ENCODE peak calls at places on chromosomes 16 and 17, in nine cellular contexts. One of them, this sample, is unnamed.

GRCh38 chr17:80395402-80396151 is 19.4 kb upstream of the ENDOV start:
- DNase-seq in dorsolateral prefrontal cortex: no peak
- DNase-seq in upper lobe of right lung: no peak
- DNase-seq in lower lobe of right lung: no peak
- DNase-seq in mucosa of descending colon: no peak
- DNase-seq in AG04449: no peak
- DNase-seq in fibroblast of lung: peak; percentile 10
- DNase-seq in WTC11: no peak
- DNase-seq in AG10803: no peak
- DNase-seq in this sample: no peak

GRCh38 chr17:40550608-40551007 is 14.7 kb downstream of the CCR7 start:
- DNase-seq in dorsolateral prefrontal cortex: no peak
- DNase-seq in upper lobe of right lung: peak; percentile 51
- DNase-seq in lower lobe of right lung: no peak
- DNase-seq in mucosa of descending colon: peak; percentile 58
- DNase-seq in AG04449: peak; percentile 73
- DNase-seq in fibroblast of lung: peak; percentile 67
- DNase-seq in WTC11: peak; percentile 4
- DNase-seq in AG10803: peak; percentile 98
- DNase-seq in this sample: peak; percentile 44

GRCh38 chr17:17305282-17305801 is 2.2 kb downstream of the NT5M start:
- DNase-seq in dorsolateral prefrontal cortex: peak; percentile 69
- DNase-seq in upper lobe of right lung: no peak
- DNase-seq in lower lobe of right lung: no peak
- DNase-seq in mucosa of descending colon: no peak
- DNase-seq in AG04449: no peak
- DNase-seq in fibroblast of lung: no peak
- DNase-seq in WTC11: no peak
- DNase-seq in AG10803: no peak
- DNase-seq in this sample: no peak

GRCh38 chr17:75869282-75870141 is 8.9 kb downstream of the TRIM47 start:
- DNase-seq in dorsolateral prefrontal cortex: peak; percentile 63
- DNase-seq in upper lobe of right lung: no peak
- DNase-seq in lower lobe of right lung: no peak
- DNase-seq in mucosa of descending colon: peak; percentile 84
- DNase-seq in AG04449: no peak
- DNase-seq in fibroblast of lung: peak; percentile 40
- DNase-seq in WTC11: no peak
- DNase-seq in AG10803: peak; percentile 84
- DNase-seq in this sample: peak; percentile 45

GRCh38 chr16:4814542-4815173 is 12.2 kb upstream of the ROGDI start:
- DNase-seq in dorsolateral prefrontal cortex: no peak
- DNase-seq in upper lobe of right lung: no peak
- DNase-seq in lower lobe of right lung: no peak
- DNase-seq in mucosa of descending colon: no peak
- DNase-seq in AG04449: no peak
- DNase-seq in fibroblast of lung: no peak
- DNase-seq in WTC11: no peak
- DNase-seq in AG10803: no peak
- DNase-seq in this sample: no peak

GRCh38 chr17:19320876-19321275 is 41.6 kb downstream of the B9D1 start:
- DNase-seq in dorsolateral prefrontal cortex: peak; percentile 18
- DNase-seq in upper lobe of right lung: peak; percentile 44
- DNase-seq in lower lobe of right lung: no peak
- DNase-seq in mucosa of descending colon: no peak
- DNase-seq in AG04449: no peak
- DNase-seq in fibroblast of lung: no peak
- DNase-seq in WTC11: no peak
- DNase-seq in AG10803: no peak
- DNase-seq in this sample: no peak

GRCh38 chr17:66357037-66357436 is 54.6 kb downstream of the PRKCA start:
- DNase-seq in dorsolateral prefrontal cortex: no peak
- DNase-seq in upper lobe of right lung: no peak
- DNase-seq in lower lobe of right lung: no peak
- DNase-seq in mucosa of descending colon: no peak
- DNase-seq in AG04449: no peak
- DNase-seq in fibroblast of lung: peak; percentile 49
- DNase-seq in WTC11: no peak
- DNase-seq in AG10803: no peak
- DNase-seq in this sample: peak; percentile 21

GRCh38 chr17:5758651-5759050 is 174.3 kb upstream of the NLRP1 start:
- DNase-seq in dorsolateral prefrontal cortex: no peak
- DNase-seq in upper lobe of right lung: no peak
- DNase-seq in lower lobe of right lung: no peak
- DNase-seq in mucosa of descending colon: no peak
- DNase-seq in AG04449: no peak
- DNase-seq in fibroblast of lung: peak; percentile 65
- DNase-seq in WTC11: peak; percentile 53
- DNase-seq in AG10803: peak; percentile 14
- DNase-seq in this sample: peak; percentile 76

GRCh38 chr17:71084219-71084618 is 914.9 kb downstream of the KCNJ2 start:
- DNase-seq in dorsolateral prefrontal cortex: no peak
- DNase-seq in upper lobe of right lung: no peak
- DNase-seq in lower lobe of right lung: peak; percentile 30
- DNase-seq in mucosa of descending colon: no peak
- DNase-seq in AG04449: no peak
- DNase-seq in fibroblast of lung: no peak
- DNase-seq in WTC11: peak; percentile 72
- DNase-seq in AG10803: peak; percentile 16
- DNase-seq in this sample: peak; percentile 17

GRCh38 chr17:71084838-71085237 is 915.5 kb downstream of the KCNJ2 start:
- DNase-seq in dorsolateral prefrontal cortex: no peak
- DNase-seq in upper lobe of right lung: no peak
- DNase-seq in lower lobe of right lung: no peak
- DNase-seq in mucosa of descending colon: no peak
- DNase-seq in AG04449: no peak
- DNase-seq in fibroblast of lung: no peak
- DNase-seq in WTC11: no peak
- DNase-seq in AG10803: no peak
- DNase-seq in this sample: no peak

GRCh38 chr17:71081666-71082065 is 912.3 kb downstream of the KCNJ2 start:
- DNase-seq in dorsolateral prefrontal cortex: no peak
- DNase-seq in upper lobe of right lung: no peak
- DNase-seq in lower lobe of right lung: no peak
- DNase-seq in mucosa of descending colon: no peak
- DNase-seq in AG04449: no peak
- DNase-seq in fibroblast of lung: no peak
- DNase-seq in WTC11: no peak
- DNase-seq in AG10803: no peak
- DNase-seq in this sample: no peak

GRCh38 chr17:71080937-71081336 is 911.6 kb downstream of the KCNJ2 start:
- DNase-seq in dorsolateral prefrontal cortex: no peak
- DNase-seq in upper lobe of right lung: no peak
- DNase-seq in lower lobe of right lung: no peak
- DNase-seq in mucosa of descending colon: no peak
- DNase-seq in AG04449: no peak
- DNase-seq in fibroblast of lung: no peak
- DNase-seq in WTC11: peak; percentile 17
- DNase-seq in AG10803: no peak
- DNase-seq in this sample: no peak

DNA sequence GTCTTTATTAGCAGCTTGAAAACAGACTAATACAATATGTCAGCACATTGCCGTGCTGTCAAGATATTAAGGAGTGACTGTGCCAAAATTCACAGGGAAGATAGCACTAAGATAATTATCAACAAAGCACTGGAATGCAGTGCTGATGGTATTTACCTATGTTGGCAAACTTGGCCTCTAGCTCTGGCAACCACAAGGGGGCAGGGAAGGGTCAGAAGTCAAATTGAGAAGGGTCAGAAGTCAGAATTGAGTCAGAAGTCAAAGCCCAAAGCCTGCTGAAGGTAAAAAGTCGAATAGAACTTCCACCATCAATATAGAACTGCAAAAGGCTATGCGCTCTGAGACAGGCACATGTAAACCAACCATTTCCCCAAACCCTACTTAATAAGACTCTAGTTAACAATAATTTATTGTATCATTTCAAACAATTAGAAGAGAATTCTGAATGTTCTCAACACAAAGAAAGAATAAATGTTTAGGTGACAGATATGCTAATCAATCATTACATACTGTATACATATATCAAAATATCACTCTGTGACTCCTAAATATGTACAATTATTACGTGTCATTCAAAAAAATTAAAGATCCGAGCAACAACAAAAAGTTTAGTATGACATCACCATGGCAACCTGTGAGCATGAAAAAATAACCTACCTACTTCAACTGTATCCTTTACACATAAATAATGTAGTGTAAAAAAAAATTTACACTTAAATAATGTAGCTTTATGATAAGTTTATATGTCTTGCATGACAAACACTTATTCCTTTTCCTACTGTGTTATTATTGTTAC is 916.1 kb downstream of the KCNJ2 start:
- DNase-seq in dorsolateral prefrontal cortex: no peak
- DNase-seq in upper lobe of right lung: no peak
- DNase-seq in lower lobe of right lung: no peak
- DNase-seq in mucosa of descending colon: no peak
- DNase-seq in AG04449: no peak
- DNase-seq in fibroblast of lung: no peak
- DNase-seq in WTC11: peak; percentile 70
- DNase-seq in AG10803: peak; percentile 16
- DNase-seq in this sample: no peak
- TF ChIP-seq CTCF in dorsolateral prefrontal cortex: peak; percentile 27
- TF ChIP-seq CTCF in upper lobe of right lung: peak; percentile 25
- TF ChIP-seq CTCF in lower lobe of right lung: no peak
- TF ChIP-seq CTCF in mucosa of descending colon: no peak
- TF ChIP-seq CTCF in AG04449: no peak
- TF ChIP-seq CTCF in fibroblast of lung: peak; percentile 23
- TF ChIP-seq CTCF in WTC11: peak; percentile 63
- TF ChIP-seq CTCF in AG10803: peak; percentile 44
- TF ChIP-seq CTCF in this sample: peak; percentile 63

GRCh38 chr16:1762879-1763520 is 8.3 kb downstream of the NME3 start:
- DNase-seq in dorsolateral prefrontal cortex: no peak
- DNase-seq in upper lobe of right lung: no peak
- DNase-seq in lower lobe of right lung: no peak
- DNase-seq in mucosa of descending colon: no peak
- DNase-seq in AG04449: no peak
- DNase-seq in fibroblast of lung: no peak
- DNase-seq in WTC11: peak; percentile 45
- DNase-seq in AG10803: no peak
- DNase-seq in this sample: no peak

GRCh38 chr16:1762196-1762878 is 9.0 kb downstream of the NME3 start:
- DNase-seq in dorsolateral prefrontal cortex: no peak
- DNase-seq in upper lobe of right lung: no peak
- DNase-seq in lower lobe of right lung: no peak
- DNase-seq in mucosa of descending colon: no peak
- DNase-seq in AG04449: no peak
- DNase-seq in fibroblast of lung: no peak
- DNase-seq in WTC11: no peak
- DNase-seq in AG10803: no peak
- DNase-seq in this sample: no peak

GRCh38 chr16:1764971-1765370 is 6.4 kb downstream of the NME3 start:
- DNase-seq in dorsolateral prefrontal cortex: no peak
- DNase-seq in upper lobe of right lung: no peak
- DNase-seq in lower lobe of right lung: no peak
- DNase-seq in mucosa of descending colon: no peak
- DNase-seq in AG04449: no peak
- DNase-seq in fibroblast of lung: no peak
- DNase-seq in WTC11: no peak
- DNase-seq in AG10803: no peak
- DNase-seq in this sample: no peak

GRCh38 chr16:1765826-1766225 is 5.5 kb downstream of the NME3 start:
- DNase-seq in dorsolateral prefrontal cortex: no peak
- DNase-seq in upper lobe of right lung: no peak
- DNase-seq in lower lobe of right lung: no peak
- DNase-seq in mucosa of descending colon: no peak
- DNase-seq in AG04449: no peak
- DNase-seq in fibroblast of lung: no peak
- DNase-seq in WTC11: no peak
- DNase-seq in AG10803: no peak
- DNase-seq in this sample: no peak

GRCh38 chr16:1763521-1764511 is 7.5 kb downstream of the NME3 start:
- DNase-seq in dorsolateral prefrontal cortex: no peak
- DNase-seq in upper lobe of right lung: no peak
- DNase-seq in lower lobe of right lung: no peak
- DNase-seq in mucosa of descending colon: peak; percentile 55
- DNase-seq in AG04449: no peak
- DNase-seq in fibroblast of lung: peak; percentile 35
- DNase-seq in WTC11: peak; percentile 91
- DNase-seq in AG10803: no peak
- DNase-seq in this sample: no peak
- TF ChIP-seq CTCF in dorsolateral prefrontal cortex: peak; percentile 27
- TF ChIP-seq CTCF in upper lobe of right lung: peak; percentile 11
- TF ChIP-seq CTCF in lower lobe of right lung: no peak
- TF ChIP-seq CTCF in mucosa of descending colon: no peak
- TF ChIP-seq CTCF in AG04449: peak; percentile 61
- TF ChIP-seq CTCF in fibroblast of lung: no peak
- TF ChIP-seq CTCF in WTC11: peak; percentile 48
- TF ChIP-seq CTCF in AG10803: peak; percentile 22
- TF ChIP-seq CTCF in this sample: peak; percentile 71

GRCh38 chr16:26642047-26642664 is 424.6 kb upstream of the C16orf82 start:
- DNase-seq in dorsolateral prefrontal cortex: no peak
- DNase-seq in upper lobe of right lung: no peak
- DNase-seq in lower lobe of right lung: no peak
- DNase-seq in mucosa of descending colon: no peak
- DNase-seq in AG04449: no peak
- DNase-seq in fibroblast of lung: no peak
- DNase-seq in WTC11: no peak
- DNase-seq in AG10803: no peak
- DNase-seq in this sample: no peak

GRCh38 chr16:26648851-26649250 is 417.9 kb upstream of the C16orf82 start:
- DNase-seq in dorsolateral prefrontal cortex: no peak
- DNase-seq in upper lobe of right lung: no peak
- DNase-seq in lower lobe of right lung: no peak
- DNase-seq in mucosa of descending colon: no peak
- DNase-seq in AG04449: no peak
- DNase-seq in fibroblast of lung: no peak
- DNase-seq in WTC11: no peak
- DNase-seq in AG10803: no peak
- DNase-seq in this sample: no peak

GRCh38 chr16:26643519-26643918 is 423.2 kb upstream of the C16orf82 start:
- DNase-seq in dorsolateral prefrontal cortex: no peak
- DNase-seq in upper lobe of right lung: no peak
- DNase-seq in lower lobe of right lung: no peak
- DNase-seq in mucosa of descending colon: no peak
- DNase-seq in AG04449: no peak
- DNase-seq in fibroblast of lung: no peak
- DNase-seq in WTC11: no peak
- DNase-seq in AG10803: no peak
- DNase-seq in this sample: no peak

GRCh38 chr16:26644912-26645543 is 421.7 kb upstream of the C16orf82 start:
- DNase-seq in dorsolateral prefrontal cortex: no peak
- DNase-seq in upper lobe of right lung: no peak
- DNase-seq in lower lobe of right lung: no peak
- DNase-seq in mucosa of descending colon: no peak
- DNase-seq in AG04449: no peak
- DNase-seq in fibroblast of lung: no peak
- DNase-seq in WTC11: no peak
- DNase-seq in AG10803: no peak
- DNase-seq in this sample: no peak

DNA sequence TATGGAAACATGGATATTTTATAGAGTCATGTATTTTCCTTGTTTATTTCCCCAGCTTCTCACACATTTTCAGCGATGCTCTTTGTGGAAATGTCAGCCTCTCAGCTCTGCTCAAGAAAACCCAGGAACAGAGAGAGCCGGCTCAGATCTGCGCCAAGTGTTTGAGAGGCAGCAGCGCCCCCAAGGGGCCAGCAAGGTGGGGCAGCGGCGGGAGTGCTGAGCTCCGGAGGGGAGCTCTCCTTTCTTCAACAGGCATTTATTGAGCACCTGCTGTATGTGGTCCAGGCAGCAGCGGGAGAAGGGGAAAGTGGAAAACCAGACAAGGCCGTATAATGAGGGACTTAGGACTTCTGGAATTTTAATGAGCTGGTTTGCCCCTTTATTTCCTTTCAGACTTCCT is 421.1 kb upstream of the C16orf82 start:
- DNase-seq in dorsolateral prefrontal cortex: no peak
- DNase-seq in upper lobe of right lung: no peak
- DNase-seq in lower lobe of right lung: no peak
- DNase-seq in mucosa of descending colon: no peak
- DNase-seq in AG04449: no peak
- DNase-seq in fibroblast of lung: no peak
- DNase-seq in WTC11: peak; percentile 80
- DNase-seq in AG10803: no peak
- DNase-seq in this sample: no peak
- TF ChIP-seq CTCF in dorsolateral prefrontal cortex: peak; percentile 56
- TF ChIP-seq CTCF in upper lobe of right lung: peak; percentile 30
- TF ChIP-seq CTCF in lower lobe of right lung: peak; percentile 29
- TF ChIP-seq CTCF in mucosa of descending colon: no peak
- TF ChIP-seq CTCF in AG04449: no peak
- TF ChIP-seq CTCF in fibroblast of lung: no peak
- TF ChIP-seq CTCF in WTC11: peak; percentile 79
- TF ChIP-seq CTCF in AG10803: peak; percentile 6
- TF ChIP-seq CTCF in this sample: no peak

GRCh38 chr17:74049167-74049797 is 154.2 kb upstream of the RPL38 start:
- DNase-seq in dorsolateral prefrontal cortex: no peak
- DNase-seq in upper lobe of right lung: no peak
- DNase-seq in lower lobe of right lung: no peak
- DNase-seq in mucosa of descending colon: no peak
- DNase-seq in AG04449: no peak
- DNase-seq in fibroblast of lung: no peak
- DNase-seq in WTC11: no peak
- DNase-seq in AG10803: no peak
- DNase-seq in this sample: no peak

GRCh38 chr17:74054249-74054648 is 149.2 kb upstream of the RPL38 start:
- DNase-seq in dorsolateral prefrontal cortex: no peak
- DNase-seq in upper lobe of right lung: no peak
- DNase-seq in lower lobe of right lung: no peak
- DNase-seq in mucosa of descending colon: no peak
- DNase-seq in AG04449: no peak
- DNase-seq in fibroblast of lung: no peak
- DNase-seq in WTC11: no peak
- DNase-seq in AG10803: no peak
- DNase-seq in this sample: no peak

GRCh38 chr17:74051348-74051747 is 152.1 kb upstream of the RPL38 start:
- DNase-seq in dorsolateral prefrontal cortex: no peak
- DNase-seq in upper lobe of right lung: no peak
- DNase-seq in lower lobe of right lung: no peak
- DNase-seq in mucosa of descending colon: no peak
- DNase-seq in AG04449: no peak
- DNase-seq in fibroblast of lung: no peak
- DNase-seq in WTC11: no peak
- DNase-seq in AG10803: no peak
- DNase-seq in this sample: no peak

GRCh38 chr17:74055508-74056160 is 147.8 kb upstream of the RPL38 start:
- DNase-seq in dorsolateral prefrontal cortex: no peak
- DNase-seq in upper lobe of right lung: no peak
- DNase-seq in lower lobe of right lung: no peak
- DNase-seq in mucosa of descending colon: no peak
- DNase-seq in AG04449: no peak
- DNase-seq in fibroblast of lung: no peak
- DNase-seq in WTC11: no peak
- DNase-seq in AG10803: no peak
- DNase-seq in this sample: no peak

DNA sequence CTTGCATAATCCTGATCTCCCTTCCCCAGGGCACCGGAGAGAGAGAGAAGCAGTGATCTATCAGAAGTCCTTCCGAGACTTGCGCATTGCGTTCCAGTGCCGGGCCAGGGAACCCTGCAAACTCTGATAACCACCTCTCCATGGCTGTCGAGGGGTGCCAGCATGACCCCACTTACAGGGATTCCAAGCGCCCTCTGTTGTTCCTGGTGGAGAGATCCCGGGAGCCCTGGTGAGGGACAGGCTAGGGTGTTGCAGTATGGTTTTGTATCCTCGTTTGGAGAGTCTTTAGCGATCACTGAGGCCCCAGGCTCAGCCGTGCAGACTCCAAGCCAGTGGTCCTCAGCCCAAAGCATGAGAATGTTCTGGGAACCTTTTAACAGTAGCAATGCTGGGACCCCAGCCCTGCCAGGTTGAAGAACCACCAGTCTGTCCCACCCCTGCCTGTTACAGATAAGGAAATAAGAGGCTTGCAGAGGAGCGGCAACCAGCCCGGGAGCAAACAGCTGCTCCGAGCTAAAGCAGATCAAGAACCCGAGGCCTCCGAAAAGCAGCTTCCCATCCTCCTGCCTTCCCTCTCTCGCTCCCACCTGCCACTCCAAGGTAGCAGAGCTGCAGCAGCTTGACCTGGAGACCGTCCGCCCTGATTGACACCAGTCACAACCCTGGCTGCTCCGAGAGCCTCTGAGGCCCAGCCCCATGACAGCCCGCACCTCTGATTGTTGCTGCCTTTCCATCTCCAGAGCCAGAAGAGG is 150.3 kb upstream of the RPL38 start:
- DNase-seq in dorsolateral prefrontal cortex: no peak
- DNase-seq in upper lobe of right lung: no peak
- DNase-seq in lower lobe of right lung: no peak
- DNase-seq in mucosa of descending colon: no peak
- DNase-seq in AG04449: no peak
- DNase-seq in fibroblast of lung: no peak
- DNase-seq in WTC11: peak; percentile 20
- DNase-seq in AG10803: no peak
- DNase-seq in this sample: no peak
- TF ChIP-seq CTCF in dorsolateral prefrontal cortex: no peak
- TF ChIP-seq CTCF in upper lobe of right lung: no peak
- TF ChIP-seq CTCF in lower lobe of right lung: no peak
- TF ChIP-seq CTCF in mucosa of descending colon: no peak
- TF ChIP-seq CTCF in AG04449: no peak
- TF ChIP-seq CTCF in fibroblast of lung: no peak
- TF ChIP-seq CTCF in WTC11: no peak
- TF ChIP-seq CTCF in AG10803: no peak
- TF ChIP-seq CTCF in this sample: no peak